ENCODE peak calls at places on chromosomes 6 and 20, in five cellular contexts. N is A549, B is NT2/D1, V is lower leg skin, E is cardiac muscle cell. M is an unnamed sample.

GRCh38 chr6:9360881-9361280 is 925.5 kb upstream of the SLC35B3 start:
- DNase-seq in N (no peak), B (no peak), V (no peak), E (no peak), M (no peak)

GRCh38 chr6:4889701-4890100 is 113.5 kb downstream of the CDYL start:
- DNase-seq in N (no peak), B (no peak), V (no peak), E (no peak), M (no peak)

GRCh38 chr6:26027491-26028211 is 59.6 kb upstream of the HFE start:
- DNase-seq in N (no peak), B (no peak), V (no peak), E (no peak), M (no peak)

GRCh38 chr6:20564269-20564668 is 30.0 kb downstream of the CDKAL1 start:
- DNase-seq in N (no peak), B (no peak), V (no peak), E (peak; percentile 52), M (no peak)

GRCh38 chr6:52016918-52017748 is 70.3 kb downstream of the PKHD1 start:
- DNase-seq in N (no peak), B (no peak), V (no peak), E (no peak), M (no peak)

GRCh38 chr6:7145269-7146078 is 37.7 kb downstream of the RREB1 start:
- DNase-seq in N (no peak), B (no peak), V (no peak), E (no peak), M (no peak)

GRCh38 chr20:38926934-38927616 is 858 bp downstream of the FAM83D start:
- DNase-seq in N (no peak), B (no peak), V (no peak), E (peak; percentile 50), M (no peak)

GRCh38 chr6:11631008-11631407 is 93.5 kb downstream of the TMEM170B start:
- DNase-seq in N (no peak), B (no peak), V (no peak), E (no peak), M (no peak)

GRCh38 chr6:14882394-14883073 is 363.3 kb upstream of the JARID2 start:
- DNase-seq in N (no peak), B (no peak), V (no peak), E (no peak), M (no peak)

GRCh38 chr6:21751608-21752007 is 158.1 kb downstream of the SOX4 start:
- DNase-seq in N (no peak), B (no peak), V (no peak), E (no peak), M (no peak)

GRCh38 chr6:166950443-166950821 is 5.9 kb downstream of the RNASET2 start:
- DNase-seq in N (no peak), B (no peak), V (no peak), E (no peak), M (no peak)

GRCh38 chr20:24131281-24131680 is 142.7 kb upstream of the GGTLC1 start:
- DNase-seq in N (no peak), B (no peak), V (no peak), E (no peak), M (no peak)

GRCh38 chr6:14883921-14884320 is 361.9 kb upstream of the JARID2 start:
- DNase-seq in N (no peak), B (no peak), V (no peak), E (no peak), M (peak; percentile 12)

GRCh38 chr6:26537846-26538571 is at the start of gene HMGN4:
- DNase-seq in N (no peak), B (no peak), V (peak; percentile 89), E (peak; percentile 92), M (peak; percentile 85)

GRCh38 chr6:168089186-168090063 is 10.4 kb upstream of the FRMD1 start:
- DNase-seq in N (no peak), B (no peak), V (no peak), E (no peak), M (no peak)

GRCh38 chr20:10670521-10671220 is 3.1 kb downstream of the JAG1 start:
- DNase-seq in N (no peak), B (no peak), V (no peak), E (no peak), M (no peak)

GRCh38 chr20:34375977-34376430 is 12.9 kb downstream of the ITCH start:
- DNase-seq in N (no peak), B (no peak), V (no peak), E (no peak), M (no peak)

GRCh38 chr6:113936093-113936934 is 34.6 kb downstream of the HDAC2 start:
- DNase-seq in N (peak; percentile 15), B (peak; percentile 32), V (no peak), E (peak; percentile 76), M (peak; percentile 39)

GRCh38 chr6:78599526-78599925 is 267.8 kb upstream of the IRAK1BP1 start:
- DNase-seq in N (no peak), B (no peak), V (no peak), E (no peak), M (peak; percentile 12)

GRCh38 chr6:82331031-82331773 is 32.4 kb upstream of the TPBG start:
- DNase-seq in N (peak; percentile 2), B (no peak), V (no peak), E (peak; percentile 42), M (peak; percentile 49)

GRCh38 chr6:5782783-5783567 is 223.8 kb downstream of the NRN1 start:
- DNase-seq in N (no peak), B (no peak), V (no peak), E (no peak), M (peak; percentile 2)

GRCh38 chr6:91031581-91031980 is 444.7 kb upstream of the MAP3K7 start:
- DNase-seq in N (no peak), B (no peak), V (no peak), E (no peak), M (no peak)

GRCh38 chr20:25238319-25239037 is 9.4 kb upstream of the PYGB start:
- DNase-seq in N (no peak), B (no peak), V (no peak), E (peak; percentile 48), M (peak; percentile 57)

GRCh38 chr6:108417027-108417426 is 122.2 kb downstream of the AFG1L start:
- DNase-seq in N (no peak), B (no peak), V (no peak), E (peak; percentile 71), M (peak; percentile 57)

GRCh38 chr6:130431346-130431745 is 65.5 kb downstream of the TMEM200A start:
- DNase-seq in N (no peak), B (no peak), V (no peak), E (no peak), M (no peak)

GRCh38 chr6:157557541-157557940 is 176.6 kb downstream of the ZDHHC14 start:
- DNase-seq in N (no peak), B (no peak), V (no peak), E (no peak), M (no peak)

GRCh38 chr6:13702809-13703302 is 8.8 kb downstream of the RANBP9 start:
- DNase-seq in N (no peak), B (no peak), V (no peak), E (no peak), M (no peak)

GRCh38 chr6:25023781-25024180 is 88.0 kb upstream of the RIPOR2 start:
- DNase-seq in N (no peak), B (no peak), V (no peak), E (no peak), M (no peak)

GRCh38 chr20:32465092-32465900 is 107.2 kb downstream of the ASXL1 start:
- DNase-seq in N (peak; percentile 53), B (no peak), V (no peak), E (peak; percentile 86), M (peak; percentile 81)

GRCh38 chr6:73558624-73559398 is 38.0 kb upstream of the EEF1A1 start:
- DNase-seq in N (no peak), B (no peak), V (no peak), E (no peak), M (no peak)

GRCh38 chr6:107070686-107071085 is 42.7 kb downstream of the MTRES1 start:
- DNase-seq in N (no peak), B (no peak), V (no peak), E (no peak), M (no peak)